ENCODE peak calls at places on chromosomes 4 and X, in seven cellular contexts. One of them, this sample, is unnamed.

GRCh38 chr4:81816362-81816761 is 344.7 kb upstream of the RASGEF1B start:
- DNase-seq in ascending aorta: no peak
- DNase-seq in BE2C: no peak
- DNase-seq in choroid plexus epithelial cell: no peak
- DNase-seq in OCI-LY7: no peak
- DNase-seq in PC-3: no peak
- DNase-seq in lower leg skin: no peak
- DNase-seq in this sample: no peak

GRCh38 chr4:98166025-98166730 is 22.9 kb upstream of the STPG2 start:
- DNase-seq in ascending aorta: no peak
- DNase-seq in BE2C: no peak
- DNase-seq in choroid plexus epithelial cell: peak; percentile 4
- DNase-seq in OCI-LY7: no peak
- DNase-seq in PC-3: peak; percentile 90
- DNase-seq in lower leg skin: no peak
- DNase-seq in this sample: no peak

GRCh38 chrX:68415289-68415688 is 18.0 kb downstream of the OPHN1 start:
- DNase-seq in ascending aorta: no peak
- DNase-seq in BE2C: no peak
- DNase-seq in choroid plexus epithelial cell: peak; percentile 77
- DNase-seq in OCI-LY7: no peak
- DNase-seq in PC-3: peak; percentile 51
- DNase-seq in lower leg skin: no peak
- DNase-seq in this sample: no peak

GRCh38 chr4:6342530-6343293 is 73.1 kb downstream of the WFS1 start:
- DNase-seq in ascending aorta: no peak
- DNase-seq in BE2C: peak; percentile 59
- DNase-seq in choroid plexus epithelial cell: peak; percentile 17
- DNase-seq in OCI-LY7: no peak
- DNase-seq in PC-3: no peak
- DNase-seq in lower leg skin: no peak
- DNase-seq in this sample: no peak

GRCh38 chr4:80185787-80186548 is 11.3 kb upstream of the PRDM8 start:
- DNase-seq in ascending aorta: no peak
- DNase-seq in BE2C: no peak
- DNase-seq in choroid plexus epithelial cell: no peak
- DNase-seq in OCI-LY7: no peak
- DNase-seq in PC-3: no peak
- DNase-seq in lower leg skin: no peak
- DNase-seq in this sample: no peak

GRCh38 chr4:84237008-84237407 is 262.1 kb downstream of the NKX6-1 start:
- DNase-seq in ascending aorta: no peak
- DNase-seq in BE2C: no peak
- DNase-seq in choroid plexus epithelial cell: no peak
- DNase-seq in OCI-LY7: no peak
- DNase-seq in PC-3: peak; percentile 5
- DNase-seq in lower leg skin: no peak
- DNase-seq in this sample: no peak

GRCh38 chr4:141853091-141853734 is 216.8 kb downstream of the IL15 start:
- DNase-seq in ascending aorta: no peak
- DNase-seq in BE2C: no peak
- DNase-seq in choroid plexus epithelial cell: no peak
- DNase-seq in OCI-LY7: no peak
- DNase-seq in PC-3: peak; percentile 98
- DNase-seq in lower leg skin: no peak
- DNase-seq in this sample: no peak

GRCh38 chr4:102438873-102439614 is 62.1 kb upstream of the NFKB1 start:
- DNase-seq in ascending aorta: no peak
- DNase-seq in BE2C: no peak
- DNase-seq in choroid plexus epithelial cell: peak; percentile 98
- DNase-seq in OCI-LY7: no peak
- DNase-seq in PC-3: peak; percentile 78
- DNase-seq in lower leg skin: no peak
- DNase-seq in this sample: no peak

GRCh38 chrX:41409006-41409405 is 38.1 kb upstream of the NYX start:
- DNase-seq in ascending aorta: no peak
- DNase-seq in BE2C: no peak
- DNase-seq in choroid plexus epithelial cell: no peak
- DNase-seq in OCI-LY7: no peak
- DNase-seq in PC-3: no peak
- DNase-seq in lower leg skin: no peak
- DNase-seq in this sample: no peak

GRCh38 chrX:145405012-145405411 is 157.7 kb downstream of the SPANXN1 start:
- DNase-seq in ascending aorta: no peak
- DNase-seq in BE2C: no peak
- DNase-seq in choroid plexus epithelial cell: peak; percentile 13
- DNase-seq in OCI-LY7: peak; percentile 17
- DNase-seq in PC-3: peak; percentile 62
- DNase-seq in lower leg skin: no peak
- DNase-seq in this sample: no peak

GRCh38 chr4:126737899-126738526 is 894.7 kb upstream of the INTU start:
- DNase-seq in ascending aorta: no peak
- DNase-seq in BE2C: no peak
- DNase-seq in choroid plexus epithelial cell: no peak
- DNase-seq in OCI-LY7: no peak
- DNase-seq in PC-3: no peak
- DNase-seq in lower leg skin: no peak
- DNase-seq in this sample: no peak

GRCh38 chr4:17981063-17981462 is 40.5 kb downstream of the LCORL start:
- DNase-seq in ascending aorta: no peak
- DNase-seq in BE2C: no peak
- DNase-seq in choroid plexus epithelial cell: peak; percentile 5
- DNase-seq in OCI-LY7: no peak
- DNase-seq in PC-3: peak; percentile 15
- DNase-seq in lower leg skin: no peak
- DNase-seq in this sample: no peak

GRCh38 chrX:18683027-18683426 is 11.1 kb upstream of the RS1 start:
- DNase-seq in ascending aorta: no peak
- DNase-seq in BE2C: no peak
- DNase-seq in choroid plexus epithelial cell: no peak
- DNase-seq in OCI-LY7: no peak
- DNase-seq in PC-3: no peak
- DNase-seq in lower leg skin: no peak
- DNase-seq in this sample: no peak

GRCh38 chr4:110119347-110119746 is 79.1 kb downstream of the ELOVL6 start:
- DNase-seq in ascending aorta: no peak
- DNase-seq in BE2C: no peak
- DNase-seq in choroid plexus epithelial cell: no peak
- DNase-seq in OCI-LY7: no peak
- DNase-seq in PC-3: peak; percentile 46
- DNase-seq in lower leg skin: no peak
- DNase-seq in this sample: no peak
- TF ChIP-seq CTCF in ascending aorta: no peak
- TF ChIP-seq CTCF in BE2C: no peak
- TF ChIP-seq CTCF in choroid plexus epithelial cell: no peak
- TF ChIP-seq CTCF in OCI-LY7: no peak
- TF ChIP-seq CTCF in PC-3: no peak
- TF ChIP-seq CTCF in lower leg skin: no peak
- TF ChIP-seq CTCF in this sample: no peak

DNA sequence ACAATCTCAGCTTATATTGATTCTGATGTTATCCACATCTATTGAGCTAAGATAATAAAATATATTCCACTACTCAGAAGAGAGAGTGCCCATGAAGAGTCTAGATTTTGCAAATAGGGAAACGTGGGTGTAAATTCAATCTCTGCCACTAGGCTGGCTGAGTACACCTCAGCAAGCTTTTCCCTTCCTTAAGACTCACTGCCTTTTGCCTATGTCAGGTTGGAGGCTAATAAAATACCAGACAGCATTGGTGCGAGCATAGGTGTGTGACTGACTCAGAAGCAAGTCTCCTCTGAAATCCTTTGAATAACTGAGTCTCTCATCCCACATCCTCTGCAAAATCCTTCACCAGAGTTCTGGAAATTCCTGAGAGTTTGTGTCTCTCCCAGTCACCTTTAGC is 405.4 kb upstream of the CPEB2 start:
- DNase-seq in ascending aorta: no peak
- DNase-seq in BE2C: no peak
- DNase-seq in choroid plexus epithelial cell: no peak
- DNase-seq in OCI-LY7: no peak
- DNase-seq in PC-3: peak; percentile 53
- DNase-seq in lower leg skin: no peak
- DNase-seq in this sample: no peak
- TF ChIP-seq CTCF in ascending aorta: no peak
- TF ChIP-seq CTCF in BE2C: no peak
- TF ChIP-seq CTCF in choroid plexus epithelial cell: peak; percentile 30
- TF ChIP-seq CTCF in OCI-LY7: no peak
- TF ChIP-seq CTCF in PC-3: peak; percentile 40
- TF ChIP-seq CTCF in lower leg skin: no peak
- TF ChIP-seq CTCF in this sample: peak; percentile 39

GRCh38 chrX:85288992-85289723 is 45.4 kb downstream of the ZNF711 start:
- DNase-seq in ascending aorta: no peak
- DNase-seq in BE2C: no peak
- DNase-seq in choroid plexus epithelial cell: no peak
- DNase-seq in OCI-LY7: no peak
- DNase-seq in PC-3: no peak
- DNase-seq in lower leg skin: no peak
- DNase-seq in this sample: no peak
- TF ChIP-seq CTCF in ascending aorta: no peak
- TF ChIP-seq CTCF in BE2C: peak; percentile 28
- TF ChIP-seq CTCF in choroid plexus epithelial cell: no peak
- TF ChIP-seq CTCF in OCI-LY7: peak; percentile 50
- TF ChIP-seq CTCF in PC-3: peak; percentile 17
- TF ChIP-seq CTCF in lower leg skin: no peak
- TF ChIP-seq CTCF in this sample: no peak

DNA sequence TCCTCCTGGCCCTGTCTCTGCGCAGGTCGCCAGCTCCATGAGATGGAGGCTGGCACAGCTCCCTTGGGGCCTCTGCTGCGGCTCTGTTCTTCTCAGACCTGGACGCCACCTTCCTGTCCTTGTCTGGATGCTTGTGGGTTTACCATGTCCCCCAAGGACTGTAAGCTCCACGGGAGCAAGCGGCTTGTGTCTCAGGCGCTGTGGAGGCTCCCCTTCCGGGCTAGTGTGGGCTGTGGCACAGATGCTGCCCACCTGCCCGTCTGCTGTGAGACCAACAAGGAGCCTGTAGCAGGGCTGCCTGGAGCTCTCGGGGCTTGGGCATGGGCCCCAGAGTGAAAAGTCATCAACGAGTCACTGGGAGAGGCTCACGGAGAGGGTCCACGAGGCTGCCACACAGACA is 25.2 kb downstream of the NAT8L start:
- DNase-seq in ascending aorta: peak; percentile 51
- DNase-seq in BE2C: no peak
- DNase-seq in choroid plexus epithelial cell: no peak
- DNase-seq in OCI-LY7: no peak
- DNase-seq in PC-3: no peak
- DNase-seq in lower leg skin: peak; percentile 40
- DNase-seq in this sample: no peak
- TF ChIP-seq CTCF in ascending aorta: no peak
- TF ChIP-seq CTCF in BE2C: no peak
- TF ChIP-seq CTCF in choroid plexus epithelial cell: no peak
- TF ChIP-seq CTCF in OCI-LY7: no peak
- TF ChIP-seq CTCF in PC-3: no peak
- TF ChIP-seq CTCF in lower leg skin: no peak
- TF ChIP-seq CTCF in this sample: no peak